ENCODE peak calls at places on chromosomes 11 and 22, in nine cellular contexts. One of them, this sample, is unnamed.

GRCh38 chr22:48931452-48931851 is 896.2 kb downstream of the BRD1 start:
- DNase-seq in endothelial cell: no peak
- DNase-seq in astrocyte of the cerebellum: no peak
- DNase-seq in NB4: no peak
- DNase-seq in uterus: no peak
- DNase-seq in foreskin fibroblast: no peak
- DNase-seq in neural progenitor cell: no peak
- DNase-seq in prostate gland: no peak
- DNase-seq in left ventricle myocardium inferior: no peak
- DNase-seq in this sample: no peak

GRCh38 chr11:86247608-86248007 is 3.1 kb downstream of the EED start:
- DNase-seq in neural progenitor cell: no peak
- DNase-seq in uterus: no peak
- DNase-seq in endothelial cell: no peak
- DNase-seq in left ventricle myocardium inferior: no peak
- DNase-seq in astrocyte of the cerebellum: no peak
- DNase-seq in NB4: no peak
- DNase-seq in prostate gland: no peak
- DNase-seq in foreskin fibroblast: no peak
- DNase-seq in this sample: no peak

GRCh38 chr11:450809-451451 is 851 bp downstream of the PTDSS2 start:
- DNase-seq in left ventricle myocardium inferior: peak; percentile 47
- DNase-seq in NB4: peak; percentile 81
- DNase-seq in neural progenitor cell: peak; percentile 85
- DNase-seq in uterus: peak; percentile 47
- DNase-seq in prostate gland: peak; percentile 69
- DNase-seq in endothelial cell: peak; percentile 63
- DNase-seq in astrocyte of the cerebellum: peak; percentile 31
- DNase-seq in foreskin fibroblast: peak; percentile 62
- DNase-seq in this sample: peak; percentile 36

GRCh38 chr11:93248602-93249001 is 50.8 kb upstream of the SLC36A4 start:
- DNase-seq in NB4: peak; percentile 30
- DNase-seq in astrocyte of the cerebellum: no peak
- DNase-seq in left ventricle myocardium inferior: no peak
- DNase-seq in prostate gland: no peak
- DNase-seq in neural progenitor cell: no peak
- DNase-seq in foreskin fibroblast: peak; percentile 1
- DNase-seq in endothelial cell: no peak
- DNase-seq in uterus: no peak
- DNase-seq in this sample: no peak

GRCh38 chr22:26825960-26826359 is 168.6 kb downstream of the MIAT start:
- DNase-seq in neural progenitor cell: no peak
- DNase-seq in left ventricle myocardium inferior: no peak
- DNase-seq in astrocyte of the cerebellum: no peak
- DNase-seq in uterus: no peak
- DNase-seq in prostate gland: no peak
- DNase-seq in NB4: no peak
- DNase-seq in endothelial cell: no peak
- DNase-seq in foreskin fibroblast: no peak
- DNase-seq in this sample: no peak

GRCh38 chr11:10931761-10932700 is 74.2 kb upstream of the ZBED5 start:
- DNase-seq in astrocyte of the cerebellum: no peak
- DNase-seq in left ventricle myocardium inferior: peak; percentile 26
- DNase-seq in neural progenitor cell: peak; percentile 17
- DNase-seq in NB4: peak; percentile 33
- DNase-seq in prostate gland: peak; percentile 81
- DNase-seq in endothelial cell: peak; percentile 20
- DNase-seq in foreskin fibroblast: no peak
- DNase-seq in uterus: peak; percentile 68
- DNase-seq in this sample: no peak

GRCh38 chr11:104918113-104918824 is 20.0 kb upstream of the CASP12 start:
- DNase-seq in astrocyte of the cerebellum: peak; percentile 77
- DNase-seq in foreskin fibroblast: peak; percentile 52
- DNase-seq in uterus: no peak
- DNase-seq in neural progenitor cell: no peak
- DNase-seq in left ventricle myocardium inferior: no peak
- DNase-seq in prostate gland: no peak
- DNase-seq in endothelial cell: no peak
- DNase-seq in NB4: peak; percentile 15
- DNase-seq in this sample: no peak

GRCh38 chr11:126482586-126483108 is 127.2 kb downstream of the ST3GAL4 start:
- DNase-seq in NB4: no peak
- DNase-seq in endothelial cell: no peak
- DNase-seq in astrocyte of the cerebellum: no peak
- DNase-seq in foreskin fibroblast: no peak
- DNase-seq in left ventricle myocardium inferior: no peak
- DNase-seq in neural progenitor cell: no peak
- DNase-seq in uterus: no peak
- DNase-seq in prostate gland: no peak
- DNase-seq in this sample: no peak

GRCh38 chr11:111039982-111040381 is 205.5 kb upstream of the POU2AF2 start:
- DNase-seq in foreskin fibroblast: no peak
- DNase-seq in endothelial cell: no peak
- DNase-seq in NB4: peak; percentile 8
- DNase-seq in left ventricle myocardium inferior: no peak
- DNase-seq in astrocyte of the cerebellum: no peak
- DNase-seq in prostate gland: no peak
- DNase-seq in neural progenitor cell: no peak
- DNase-seq in uterus: no peak
- DNase-seq in this sample: no peak

GRCh38 chr11:33160147-33160546 is 1.1 kb downstream of the CSTF3 start:
- DNase-seq in NB4: peak; percentile 56
- DNase-seq in left ventricle myocardium inferior: no peak
- DNase-seq in prostate gland: no peak
- DNase-seq in endothelial cell: no peak
- DNase-seq in astrocyte of the cerebellum: no peak
- DNase-seq in uterus: no peak
- DNase-seq in neural progenitor cell: peak; percentile 16
- DNase-seq in foreskin fibroblast: no peak
- DNase-seq in this sample: no peak

GRCh38 chr22:38327805-38328204 is 10.6 kb upstream of the CSNK1E start:
- DNase-seq in NB4: peak; percentile 31
- DNase-seq in astrocyte of the cerebellum: no peak
- DNase-seq in uterus: no peak
- DNase-seq in endothelial cell: no peak
- DNase-seq in neural progenitor cell: no peak
- DNase-seq in foreskin fibroblast: peak; percentile 77
- DNase-seq in left ventricle myocardium inferior: no peak
- DNase-seq in prostate gland: no peak
- DNase-seq in this sample: no peak

GRCh38 chr11:97471480-97471879 is 1081.7 kb downstream of the JRKL start:
- DNase-seq in uterus: no peak
- DNase-seq in foreskin fibroblast: no peak
- DNase-seq in left ventricle myocardium inferior: no peak
- DNase-seq in neural progenitor cell: no peak
- DNase-seq in NB4: no peak
- DNase-seq in endothelial cell: no peak
- DNase-seq in astrocyte of the cerebellum: no peak
- DNase-seq in prostate gland: no peak
- DNase-seq in this sample: no peak

GRCh38 chr11:15313862-15314261 is 199.1 kb downstream of the INSC start:
- DNase-seq in foreskin fibroblast: no peak
- DNase-seq in astrocyte of the cerebellum: no peak
- DNase-seq in uterus: no peak
- DNase-seq in endothelial cell: no peak
- DNase-seq in neural progenitor cell: no peak
- DNase-seq in left ventricle myocardium inferior: no peak
- DNase-seq in prostate gland: peak; percentile 31
- DNase-seq in NB4: no peak
- DNase-seq in this sample: no peak

GRCh38 chr11:75583710-75584658 is 21.9 kb downstream of the SERPINH1 start:
- DNase-seq in left ventricle myocardium inferior: peak; percentile 83
- DNase-seq in neural progenitor cell: peak; percentile 86
- DNase-seq in astrocyte of the cerebellum: no peak
- DNase-seq in uterus: peak; percentile 87
- DNase-seq in prostate gland: peak; percentile 39
- DNase-seq in NB4: peak; percentile 75
- DNase-seq in foreskin fibroblast: peak; percentile 41
- DNase-seq in endothelial cell: peak; percentile 62
- DNase-seq in this sample: peak; percentile 35

GRCh38 chr22:41565403-41566054 is 4.7 kb downstream of the CSDC2 start:
- DNase-seq in prostate gland: no peak
- DNase-seq in astrocyte of the cerebellum: peak; percentile 75
- DNase-seq in foreskin fibroblast: peak; percentile 76
- DNase-seq in left ventricle myocardium inferior: no peak
- DNase-seq in uterus: peak; percentile 83
- DNase-seq in NB4: peak; percentile 59
- DNase-seq in endothelial cell: no peak
- DNase-seq in neural progenitor cell: no peak
- DNase-seq in this sample: no peak

DNA sequence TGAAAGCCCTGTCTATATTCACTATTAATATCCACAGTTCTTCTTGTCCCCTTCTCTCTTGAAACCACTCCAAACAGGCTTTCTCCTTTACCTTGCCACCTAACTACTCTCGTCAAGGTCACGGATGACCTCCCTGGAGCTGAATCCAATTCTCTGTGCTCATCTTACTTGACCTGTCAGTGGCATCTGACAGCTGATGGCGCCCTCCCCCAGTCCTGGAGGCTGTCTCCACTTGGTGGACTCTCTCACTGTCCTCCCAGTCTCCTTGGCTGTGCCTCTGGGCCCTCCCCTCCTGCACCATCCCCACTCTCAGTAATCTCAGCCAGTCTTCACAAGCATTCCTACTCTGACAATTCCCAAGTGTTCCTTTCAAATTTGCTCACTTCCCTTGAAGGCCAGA is 8.7 kb downstream of the TNKS1BP1 start:
- DNase-seq in left ventricle myocardium inferior: no peak
- DNase-seq in neural progenitor cell: no peak
- DNase-seq in foreskin fibroblast: no peak
- DNase-seq in astrocyte of the cerebellum: no peak
- DNase-seq in endothelial cell: no peak
- DNase-seq in uterus: no peak
- DNase-seq in NB4: no peak
- DNase-seq in prostate gland: no peak
- DNase-seq in this sample: no peak
- TF ChIP-seq CTCF in left ventricle myocardium inferior: no peak
- TF ChIP-seq CTCF in neural progenitor cell: no peak
- TF ChIP-seq CTCF in foreskin fibroblast: no peak
- TF ChIP-seq CTCF in astrocyte of the cerebellum: no peak
- TF ChIP-seq CTCF in endothelial cell: no peak
- TF ChIP-seq CTCF in uterus: no peak
- TF ChIP-seq CTCF in NB4: no peak
- TF ChIP-seq CTCF in prostate gland: no peak
- TF ChIP-seq CTCF in this sample: no peak

GRCh38 chr11:1652778-1653540 is 23.4 kb downstream of the KRTAP5-5 start:
- DNase-seq in astrocyte of the cerebellum: no peak
- DNase-seq in foreskin fibroblast: peak; percentile 39
- DNase-seq in uterus: peak; percentile 63
- DNase-seq in neural progenitor cell: peak; percentile 85
- DNase-seq in left ventricle myocardium inferior: peak; percentile 72
- DNase-seq in prostate gland: peak; percentile 54
- DNase-seq in endothelial cell: peak; percentile 90
- DNase-seq in NB4: peak; percentile 56
- DNase-seq in this sample: peak; percentile 83

GRCh38 chr11:1656061-1656441 is 26.5 kb downstream of the KRTAP5-5 start:
- DNase-seq in foreskin fibroblast: no peak
- DNase-seq in prostate gland: no peak
- DNase-seq in NB4: no peak
- DNase-seq in neural progenitor cell: no peak
- DNase-seq in astrocyte of the cerebellum: no peak
- DNase-seq in uterus: no peak
- DNase-seq in endothelial cell: no peak
- DNase-seq in left ventricle myocardium inferior: no peak
- DNase-seq in this sample: no peak

GRCh38 chr11:1655168-1656060 is 25.8 kb downstream of the KRTAP5-5 start:
- DNase-seq in endothelial cell: no peak
- DNase-seq in left ventricle myocardium inferior: no peak
- DNase-seq in astrocyte of the cerebellum: no peak
- DNase-seq in prostate gland: no peak
- DNase-seq in uterus: no peak
- DNase-seq in neural progenitor cell: no peak
- DNase-seq in NB4: no peak
- DNase-seq in foreskin fibroblast: no peak
- DNase-seq in this sample: no peak

GRCh38 chr11:1653541-1654387 is 24.2 kb downstream of the KRTAP5-5 start:
- DNase-seq in uterus: no peak
- DNase-seq in prostate gland: no peak
- DNase-seq in neural progenitor cell: no peak
- DNase-seq in endothelial cell: no peak
- DNase-seq in foreskin fibroblast: no peak
- DNase-seq in astrocyte of the cerebellum: no peak
- DNase-seq in left ventricle myocardium inferior: no peak
- DNase-seq in NB4: no peak
- DNase-seq in this sample: no peak

GRCh38 chr11:1654388-1655167 is 25.0 kb downstream of the KRTAP5-5 start:
- DNase-seq in foreskin fibroblast: no peak
- DNase-seq in prostate gland: no peak
- DNase-seq in astrocyte of the cerebellum: no peak
- DNase-seq in NB4: no peak
- DNase-seq in uterus: no peak
- DNase-seq in neural progenitor cell: no peak
- DNase-seq in left ventricle myocardium inferior: no peak
- DNase-seq in endothelial cell: no peak
- DNase-seq in this sample: no peak
- TF ChIP-seq CTCF in foreskin fibroblast: no peak
- TF ChIP-seq CTCF in prostate gland: no peak
- TF ChIP-seq CTCF in astrocyte of the cerebellum: no peak
- TF ChIP-seq CTCF in NB4: no peak
- TF ChIP-seq CTCF in uterus: no peak
- TF ChIP-seq CTCF in neural progenitor cell: no peak
- TF ChIP-seq CTCF in left ventricle myocardium inferior: no peak
- TF ChIP-seq CTCF in endothelial cell: no peak
- TF ChIP-seq CTCF in this sample: no peak

DNA sequence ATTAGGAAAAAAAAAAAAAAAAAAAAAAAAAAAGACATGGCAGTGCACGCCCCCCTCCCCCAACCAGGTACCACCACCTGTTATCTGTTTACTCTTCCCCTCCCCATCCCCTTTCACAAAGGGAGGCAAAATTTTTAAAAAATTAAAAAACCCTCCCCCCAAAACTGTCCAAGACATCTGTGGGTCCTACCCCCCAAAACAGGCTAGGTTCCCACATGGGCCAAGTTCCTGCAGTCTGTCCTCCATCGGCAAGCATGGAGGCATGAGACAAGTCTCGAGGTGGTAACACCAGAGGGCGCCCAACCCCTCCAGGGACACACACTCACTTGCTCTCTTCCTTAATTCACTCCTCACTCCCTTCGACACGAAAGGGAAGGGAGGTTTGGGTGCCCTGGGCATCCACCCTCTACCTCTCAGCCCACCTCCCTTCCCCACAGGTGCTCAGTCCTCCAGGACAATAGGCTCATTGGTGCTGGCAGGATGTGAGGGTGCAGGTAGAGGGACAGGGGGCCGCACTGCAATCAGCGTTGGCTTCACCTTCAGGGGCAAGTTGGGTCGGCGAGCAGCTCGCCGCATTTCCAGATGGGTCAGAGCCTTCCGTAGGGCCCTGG is 2.2 kb upstream of the TUT1 start:
- DNase-seq in astrocyte of the cerebellum: no peak
- DNase-seq in endothelial cell: peak; percentile 81
- DNase-seq in uterus: peak; percentile 72
- DNase-seq in left ventricle myocardium inferior: peak; percentile 79
- DNase-seq in foreskin fibroblast: peak; percentile 65
- DNase-seq in NB4: peak; percentile 94
- DNase-seq in neural progenitor cell: peak; percentile 88
- DNase-seq in prostate gland: peak; percentile 79
- DNase-seq in this sample: no peak
- TF ChIP-seq CTCF in astrocyte of the cerebellum: peak; percentile 71
- TF ChIP-seq CTCF in endothelial cell: no peak
- TF ChIP-seq CTCF in uterus: peak; percentile 50
- TF ChIP-seq CTCF in left ventricle myocardium inferior: peak; percentile 63
- TF ChIP-seq CTCF in foreskin fibroblast: peak; percentile 71
- TF ChIP-seq CTCF in NB4: peak; percentile 90
- TF ChIP-seq CTCF in neural progenitor cell: peak; percentile 71
- TF ChIP-seq CTCF in prostate gland: peak; percentile 64
- TF ChIP-seq CTCF in this sample: peak; percentile 60

GRCh38 chr11:69683764-69684333 is 8.7 kb upstream of the LTO1 start:
- DNase-seq in neural progenitor cell: peak; percentile 56
- DNase-seq in prostate gland: no peak
- DNase-seq in astrocyte of the cerebellum: no peak
- DNase-seq in NB4: peak; percentile 55
- DNase-seq in foreskin fibroblast: no peak
- DNase-seq in uterus: no peak
- DNase-seq in left ventricle myocardium inferior: no peak
- DNase-seq in endothelial cell: no peak
- DNase-seq in this sample: no peak
- TF ChIP-seq CTCF in neural progenitor cell: peak; percentile 64
- TF ChIP-seq CTCF in prostate gland: peak; percentile 62
- TF ChIP-seq CTCF in astrocyte of the cerebellum: peak; percentile 49
- TF ChIP-seq CTCF in NB4: peak; percentile 48
- TF ChIP-seq CTCF in foreskin fibroblast: peak; percentile 32
- TF ChIP-seq CTCF in uterus: no peak
- TF ChIP-seq CTCF in left ventricle myocardium inferior: peak; percentile 47
- TF ChIP-seq CTCF in endothelial cell: peak; percentile 37
- TF ChIP-seq CTCF in this sample: peak; percentile 61